ENCODE peak calls at places on chromosomes 16 and 17, in four cellular contexts. H is Karpas-422, P is GM06990, A is HAP-1. G is an unnamed sample. For H3K36me3, the result is how much of the 10 kb centered on the place peaks cover.

GRCh38 chr16:83305092-83305491 is 502.7 kb upstream of the HSBP1 start:
- DNase-seq in P (no peak), A (no peak), H (no peak), G (no peak)

GRCh38 chr17:56169621-56170020 is 16.3 kb downstream of the ANKFN1 start:
- DNase-seq in P (no peak), A (no peak), H (no peak), G (no peak)

GRCh38 chr17:63528183-63528582 is 5.0 kb downstream of the KCNH6 start:
- DNase-seq in P (no peak), A (no peak), H (no peak), G (no peak)

GRCh38 chr16:1991135-1991551 is 1.4 kb downstream of the SYNGR3 start:
- DNase-seq in H (peak), P (peak), A (no peak), G (no peak)

GRCh38 chr17:66221755-66222530 is 7.3 kb downstream of the APOH start:
- DNase-seq in H (peak), P (no peak), A (no peak), G (no peak)

GRCh38 chr17:44628234-44629188 is 27.8 kb upstream of the MEIOC start:
- DNase-seq in H (peak), P (peak), A (no peak), G (no peak)

GRCh38 chr16:16062023-16062932 is 112.9 kb downstream of the ABCC1 start:
- DNase-seq in P (no peak), H (no peak), A (no peak), G (peak)

GRCh38 chr17:9512323-9513168 is 63.1 kb downstream of the STX8 start:
- DNase-seq in H (no peak), A (no peak), P (no peak), G (no peak)

GRCh38 chr16:31202402-31203385 is at the start of gene PYCARD:
- DNase-seq in A (peak), P (peak), H (peak), G (peak)

GRCh38 chr16:2831203-2831602 is 1.1 kb downstream of the ZG16B start:
- DNase-seq in H (no peak), P (no peak), A (no peak), G (no peak)

GRCh38 chr16:72794319-72794718 is 253.6 kb downstream of the ZFHX3 start:
- DNase-seq in H (no peak), P (no peak), A (no peak), G (no peak)

GRCh38 chr17:63911657-63912100 is 621 bp upstream of the CSHL1 start:
- DNase-seq in H (peak), A (peak), P (no peak), G (peak)

GRCh38 chr17:44569459-44569858 is 12.2 kb downstream of the FZD2 start:
- DNase-seq in A (no peak), H (no peak), P (no peak), G (no peak)

GRCh38 chr17:8745586-8746500 is 1.2 kb upstream of the CCDC42 start:
- DNase-seq in H (peak), A (peak), P (peak), G (peak)

GRCh38 chr17:42472709-42473521 is 14.2 kb downstream of the ATP6V0A1 start:
- DNase-seq in A (no peak), H (no peak), P (no peak), G (no peak)

GRCh38 chr17:27577884-27578717 is 52.9 kb upstream of the LGALS9 start:
- DNase-seq in A (no peak), P (no peak), H (no peak), G (no peak)

GRCh38 chr17:74569392-74570003 is 2.2 kb upstream of the CD300H start:
- DNase-seq in P (no peak), A (no peak), H (no peak), G (no peak)

GRCh38 chr16:11389083-11389482 is 43.8 kb downstream of the RMI2 start:
- DNase-seq in A (no peak), H (no peak), P (no peak), G (no peak)

GRCh38 chr17:31857920-31858646 is 961 bp downstream of the COPRS start:
- DNase-seq in A (no peak), H (no peak), P (no peak), G (peak)

GRCh38 chr17:29561541-29562517 is 5.0 kb downstream of the ABHD15 start:
- DNase-seq in P (no peak), A (no peak), H (no peak), G (no peak)

GRCh38 chr16:1976216-1976520 is 4.3 kb downstream of the TBL3 start:
- DNase-seq in H (no peak), A (no peak), P (no peak), G (no peak)

GRCh38 chr16:53546988-53547391 is 44.0 kb upstream of the AKTIP start:
- DNase-seq in A (peak), H (peak), P (no peak), G (no peak)

GRCh38 chr17:47161988-47162622 is 27.0 kb downstream of the CDC27 start:
- DNase-seq in P (no peak), A (no peak), H (no peak), G (no peak)

GRCh38 chr16:8251727-8252126 is 338.6 kb downstream of the TMEM114 start:
- DNase-seq in A (no peak), H (no peak), P (no peak), G (no peak)

GRCh38 chr17:37239690-37240344 is 136.0 kb upstream of the C17orf78 start:
- DNase-seq in A (no peak), P (no peak), H (peak), G (no peak)

GRCh38 chr17:37246085-37246484 is 129.7 kb upstream of the C17orf78 start:
- DNase-seq in P (no peak), A (no peak), H (no peak), G (no peak)

GRCh38 chr17:37240381-37240780 is 135.4 kb upstream of the C17orf78 start:
- DNase-seq in A (no peak), H (no peak), P (no peak), G (no peak)
- H3K36me3 ChIP-seq in A (half or more), H (half or more), P (under half), G (under half)

GRCh38 chr17:76812968-76813367 is 55.2 kb upstream of the MGAT5B start:
- DNase-seq in A (no peak), P (no peak), H (no peak), G (no peak)
- H3K36me3 ChIP-seq in A (under half), P (under half), H (under half), G (under half)

GRCh38 chr17:81615401-81615930 is 21.4 kb downstream of the NPLOC4 start:
- DNase-seq in A (no peak), H (no peak), P (no peak), G (no peak)
- H3K36me3 ChIP-seq in A (under half), H (under half), P (under half), G (under half)

DNA sequence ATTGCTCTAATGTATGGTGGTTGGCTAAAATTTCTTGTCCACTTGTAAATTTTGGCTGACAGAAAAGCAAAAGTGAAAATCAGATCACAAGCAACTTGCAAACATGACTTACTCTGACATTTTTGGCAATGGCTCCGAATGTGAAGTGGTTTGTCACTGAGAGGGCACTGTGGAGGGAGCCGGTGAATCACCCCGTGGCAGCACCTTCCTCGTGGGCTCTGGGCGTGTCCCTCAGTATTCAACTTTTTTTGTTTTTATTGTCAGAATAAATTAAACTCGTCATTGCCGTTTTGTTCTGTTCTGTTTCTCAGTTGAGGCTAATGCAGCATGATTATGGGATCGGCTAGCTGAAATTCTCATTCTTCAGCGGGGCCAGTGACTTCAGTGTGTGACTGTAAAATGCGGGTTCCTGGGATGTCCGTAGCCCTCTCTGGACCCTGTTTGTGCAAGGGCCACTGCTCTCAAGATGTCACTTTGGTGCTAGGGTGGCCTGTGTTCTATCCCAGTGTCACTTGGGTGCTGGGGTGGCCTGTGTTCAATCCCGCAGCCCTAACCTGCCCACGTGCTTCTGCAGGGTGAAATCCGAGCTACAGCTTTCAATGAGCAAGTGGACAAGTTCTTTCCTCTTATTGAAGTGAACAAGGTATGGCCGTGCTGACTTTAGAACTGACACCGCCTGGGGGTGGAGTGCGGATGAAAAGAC is 48.8 kb downstream of the RPA1 start:
- DNase-seq in P (no peak), H (no peak), A (no peak), G (no peak)
- H3K36me3 ChIP-seq in P (under half), H (under half), A (half or more), G (under half)

GRCh38 chr16:49801290-49801689 is 54.6 kb downstream of the ZNF423 start:
- DNase-seq in A (no peak), H (no peak), P (no peak), G (no peak)

GRCh38 chr16:49795513-49795912 is 60.4 kb downstream of the ZNF423 start:
- DNase-seq in A (no peak), H (no peak), P (no peak), G (no peak)

GRCh38 chr16:49799172-49799571 is 56.7 kb downstream of the ZNF423 start:
- DNase-seq in H (no peak), A (no peak), P (no peak), G (no peak)

GRCh38 chr16:49800441-49800840 is 55.5 kb downstream of the ZNF423 start:
- DNase-seq in H (no peak), A (no peak), P (no peak), G (no peak)

GRCh38 chr16:49800876-49801275 is 55.0 kb downstream of the ZNF423 start:
- DNase-seq in P (peak), H (no peak), A (no peak), G (no peak)
- H3K36me3 ChIP-seq in P (under half), H (under half), A (under half), G (under half)

G was measured in naive thymus-derived CD4-positive, alpha-beta T cell.